ENCODE peak calls at places on chromosomes 7 and 10, in seven cellular contexts. O, E, A, T, N, Q and W are unnamed samples.

GRCh38 chr7:116364469-116364868 is 135.1 kb upstream of the CAV2 start:
- DNase-seq in N (no peak), E (no peak), T (no peak), A (no peak), O (no peak), Q (no peak), W (no peak)

GRCh38 chr10:100803481-100803880 is 58.1 kb downstream of the PAX2 start:
- DNase-seq in N (no peak), A (no peak), O (no peak), T (no peak), E (no peak), Q (peak; percentile 45), W (no peak)

GRCh38 chr7:30706316-30706715 is 24.1 kb upstream of the CRHR2 start:
- DNase-seq in E (no peak), A (no peak), N (no peak), O (no peak), Q (no peak), T (no peak), W (no peak)

GRCh38 chr7:89246196-89246595 is 450.7 kb upstream of the TEX47 start:
- DNase-seq in T (no peak), E (no peak), A (no peak), Q (no peak), O (no peak), N (no peak), W (no peak)

GRCh38 chr10:27369832-27370231 is 129.2 kb upstream of the ACBD5 start:
- DNase-seq in T (no peak), N (peak; percentile 40), O (no peak), Q (no peak), E (no peak), A (no peak), W (no peak)

GRCh38 chr10:43864622-43865021 is 215.9 kb upstream of the ZNF32 start:
- DNase-seq in O (no peak), A (no peak), T (no peak), N (no peak), E (no peak), Q (no peak), W (no peak)

GRCh38 chr7:122006687-122007086 is 133.7 kb downstream of the PTPRZ1 start:
- DNase-seq in Q (peak; percentile 11), O (no peak), A (no peak), N (peak; percentile 39), T (no peak), E (no peak), W (peak; percentile 61)

GRCh38 chr7:76302299-76303056 is at the start of gene HSPB1:
- DNase-seq in A (peak; percentile 96), N (peak; percentile 75), O (no peak), T (no peak), Q (peak; percentile 77), E (peak; percentile 74), W (peak; percentile 89)

GRCh38 chr7:154442939-154443338 is 390.7 kb downstream of the DPP6 start:
- DNase-seq in Q (no peak), A (no peak), O (no peak), E (no peak), N (no peak), T (no peak), W (no peak)

GRCh38 chr10:126917375-126917774 is 12.1 kb downstream of the DOCK1 start:
- DNase-seq in O (no peak), A (no peak), N (no peak), E (no peak), T (no peak), Q (no peak), W (no peak)